ENCODE peak calls at places on chromosomes 12 and 14, in seven cellular contexts. A is epithelial cell of esophagus, V is fibroblast of pulmonary artery, M is psoas muscle, D is fibroblast of the aortic adventitia, X is HFF-Myc, O is breast epithelium. C is an unnamed sample.

GRCh38 chr12:52244615-52244994 is 11.6 kb downstream of the KRT7 start:
- DNase-seq in A (no peak), D (peak; percentile 23), M (no peak), O (no peak), V (no peak), X (no peak), C (no peak)

GRCh38 chr14:55689971-55690871 is 110.2 kb downstream of the KTN1 start:
- DNase-seq in D (no peak), V (no peak), A (no peak), O (no peak), X (no peak), M (no peak), C (no peak)

GRCh38 chr12:103779410-103780092 is 61.5 kb downstream of the NT5DC3 start:
- DNase-seq in D (no peak), X (no peak), M (no peak), O (no peak), A (no peak), V (peak; percentile 28), C (no peak)

GRCh38 chr12:28963554-28963953 is 185.5 kb upstream of the FAR2 start:
- DNase-seq in D (peak; percentile 66), A (peak; percentile 73), V (peak; percentile 66), O (no peak), M (no peak), X (no peak), C (peak; percentile 34)

GRCh38 chr12:6067152-6067916 is 57.1 kb downstream of the VWF start:
- DNase-seq in D (peak; percentile 37), X (no peak), V (peak; percentile 59), O (no peak), A (no peak), M (no peak), C (no peak)

GRCh38 chr12:98618952-98619351 is 25.5 kb downstream of the SLC25A3 start:
- DNase-seq in A (peak; percentile 19), M (no peak), O (no peak), D (peak; percentile 76), X (no peak), V (peak; percentile 84), C (no peak)

GRCh38 chr12:118650586-118650960 is 274.2 kb downstream of the SUDS3 start:
- DNase-seq in X (no peak), O (no peak), D (no peak), M (no peak), A (no peak), V (no peak), C (no peak)

GRCh38 chr14:56055521-56055920 is 62.7 kb upstream of the PELI2 start:
- DNase-seq in M (no peak), O (no peak), V (no peak), A (no peak), D (no peak), X (no peak), C (no peak)

GRCh38 chr12:47753021-47754001 is 5.4 kb downstream of the RAPGEF3 start:
- DNase-seq in O (peak; percentile 85), A (peak; percentile 58), X (no peak), D (no peak), V (no peak), M (peak; percentile 86), C (no peak)

GRCh38 chr12:84508943-84509342 is 403.7 kb downstream of the SLC6A15 start:
- DNase-seq in A (peak; percentile 90), M (no peak), D (no peak), V (no peak), X (no peak), O (no peak), C (no peak)

GRCh38 chr14:40581264-40581663 is 1025.4 kb upstream of the LRFN5 start:
- DNase-seq in D (no peak), M (no peak), V (no peak), A (no peak), O (no peak), X (no peak), C (no peak)

DNA sequence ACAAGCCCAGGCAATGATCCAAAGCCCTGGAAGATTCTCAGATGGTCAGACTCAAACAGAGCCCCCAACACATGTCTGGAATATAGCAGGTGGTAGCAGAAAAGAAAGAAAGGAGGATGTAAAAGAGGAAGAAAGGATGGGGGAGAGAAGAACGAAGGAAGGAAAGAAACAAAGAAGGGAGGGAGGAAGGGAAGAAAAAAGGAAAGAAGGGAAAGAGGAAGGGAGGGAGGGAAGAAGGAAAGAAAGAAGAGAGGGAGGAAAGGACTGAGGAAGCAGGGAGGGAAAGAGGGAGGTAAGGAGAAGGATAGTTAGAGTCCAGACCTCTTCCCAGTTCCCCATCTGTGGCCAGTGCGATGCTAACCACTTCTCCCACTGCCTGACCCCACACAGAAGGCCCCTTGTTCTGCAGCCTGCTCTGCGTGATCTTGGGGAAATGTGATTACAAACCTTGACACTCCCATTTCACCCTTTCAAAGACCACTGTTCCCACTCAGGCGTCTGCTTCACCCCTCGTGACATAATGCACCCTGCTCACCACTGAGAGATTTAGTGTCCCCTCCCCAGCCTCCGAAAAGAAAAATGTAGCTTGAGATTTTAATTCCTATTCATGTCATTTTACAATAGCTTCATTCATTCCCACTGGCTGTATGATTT is 357.9 kb downstream of the BCL11B start:
- DNase-seq in O (no peak), D (no peak), M (no peak), A (no peak), V (no peak), X (no peak), C (no peak)
- TF ChIP-seq CTCF in O (no peak), D (no peak), M (no peak), A (no peak), V (no peak), X (no peak), C (no peak)

DNA sequence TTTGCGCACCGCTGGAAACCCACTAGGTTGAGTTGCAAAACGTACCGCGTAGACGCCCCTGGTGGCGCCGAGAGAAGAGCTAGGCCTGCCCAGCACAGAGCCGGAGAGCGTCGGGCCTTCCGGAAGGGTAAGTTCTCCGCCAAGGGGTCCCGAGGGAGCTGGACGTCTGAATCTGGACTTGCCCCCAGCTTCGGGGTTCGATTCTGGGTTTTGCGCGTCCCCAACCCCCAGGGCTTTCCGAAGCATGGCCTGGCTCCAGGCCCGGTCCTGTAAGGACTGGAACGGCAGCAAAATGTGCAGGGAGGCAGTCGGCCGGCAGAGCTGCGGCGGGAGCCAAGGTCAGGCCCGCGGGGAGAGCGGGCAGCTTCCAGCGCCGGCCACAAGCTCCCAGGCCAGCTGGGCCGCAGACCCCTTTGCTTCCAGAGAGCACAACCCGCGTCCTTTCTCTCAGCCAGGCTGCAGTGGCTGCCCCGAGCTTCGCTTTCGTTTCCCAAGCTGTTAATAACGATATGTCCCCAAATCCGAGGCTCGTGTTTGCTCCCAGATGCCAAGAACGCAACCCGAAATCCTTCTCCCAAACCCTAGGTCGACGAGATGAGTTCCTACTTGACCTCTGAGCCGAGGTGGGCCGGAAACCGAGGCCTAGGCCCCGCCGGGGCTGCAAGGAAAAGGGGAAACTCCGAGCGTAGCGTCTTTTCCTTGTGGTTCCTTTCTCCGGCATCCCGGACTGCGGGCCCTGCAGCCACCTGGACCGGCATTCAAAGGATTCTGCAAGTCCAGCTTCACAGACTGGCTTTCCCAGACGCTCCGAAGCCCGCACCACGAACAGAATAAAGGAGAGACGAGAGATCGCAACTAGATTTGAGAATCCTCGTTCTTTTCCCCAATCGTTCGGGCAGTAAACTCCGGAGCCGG is 3.2 kb upstream of the TBX5 start:
- DNase-seq in X (no peak), D (peak; percentile 7), V (peak; percentile 73), O (no peak), A (no peak), M (peak; percentile 39), C (no peak)
- H3K4me3 ChIP-seq in X (peak overlapping the region; percentile 88), D (peak overlapping the region; percentile 47), V (peak overlapping the region; percentile 65), O (peak overlapping the region; percentile 53), A (peak overlapping the region; percentile 28), M (peak overlapping the region; percentile 56), C (no peak overlapping the region)

GRCh38 chr12:130868412-130868811 is 3.5 kb upstream of the RAN start:
- DNase-seq in M (no peak), O (no peak), D (no peak), A (no peak), V (no peak), X (no peak), C (no peak)

GRCh38 chr12:130859128-130859527 is 12.7 kb upstream of the RAN start:
- DNase-seq in A (peak; percentile 30), M (no peak), V (no peak), O (no peak), D (no peak), X (no peak), C (no peak)

GRCh38 chr12:130860311-130860710 is 11.6 kb upstream of the RAN start:
- DNase-seq in V (no peak), M (no peak), O (no peak), A (no peak), D (no peak), X (no peak), C (no peak)

GRCh38 chr12:130862161-130862560 is 9.7 kb upstream of the RAN start:
- DNase-seq in O (no peak), M (no peak), V (no peak), X (no peak), D (no peak), A (no peak), C (no peak)

GRCh38 chr12:130863298-130863697 is 8.6 kb upstream of the RAN start:
- DNase-seq in V (no peak), O (no peak), X (no peak), M (no peak), A (peak; percentile 48), D (no peak), C (no peak)
- TF ChIP-seq CTCF in V (no peak), O (no peak), X (no peak), M (no peak), A (no peak), D (no peak), C (no peak)

DNA sequence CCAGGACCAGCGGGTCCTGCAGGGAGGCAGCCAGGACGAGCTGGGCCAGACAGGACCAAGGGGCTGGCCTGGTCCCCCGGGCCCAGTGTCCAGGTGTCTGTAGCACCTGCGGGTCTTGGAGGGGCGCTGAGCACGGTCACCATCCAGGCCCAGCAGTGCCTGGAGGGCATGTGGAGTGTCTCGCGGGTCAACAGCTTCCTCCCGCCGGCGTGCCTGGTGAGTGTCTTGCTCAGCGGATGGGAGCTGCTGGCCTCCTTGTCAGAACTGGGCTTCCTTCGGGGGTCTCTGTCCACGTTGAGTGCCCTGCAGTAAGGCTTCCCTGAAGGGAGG is 13.8 kb downstream of the KIF26A start:
- DNase-seq in A (no peak), O (no peak), X (no peak), M (no peak), D (no peak), V (no peak), C (no peak)
- H3K4me3 ChIP-seq in A (no peak overlapping the region), O (no peak overlapping the region), X (no peak overlapping the region), M (no peak overlapping the region), D (no peak overlapping the region), V (no peak overlapping the region), C (no peak overlapping the region)

DNA sequence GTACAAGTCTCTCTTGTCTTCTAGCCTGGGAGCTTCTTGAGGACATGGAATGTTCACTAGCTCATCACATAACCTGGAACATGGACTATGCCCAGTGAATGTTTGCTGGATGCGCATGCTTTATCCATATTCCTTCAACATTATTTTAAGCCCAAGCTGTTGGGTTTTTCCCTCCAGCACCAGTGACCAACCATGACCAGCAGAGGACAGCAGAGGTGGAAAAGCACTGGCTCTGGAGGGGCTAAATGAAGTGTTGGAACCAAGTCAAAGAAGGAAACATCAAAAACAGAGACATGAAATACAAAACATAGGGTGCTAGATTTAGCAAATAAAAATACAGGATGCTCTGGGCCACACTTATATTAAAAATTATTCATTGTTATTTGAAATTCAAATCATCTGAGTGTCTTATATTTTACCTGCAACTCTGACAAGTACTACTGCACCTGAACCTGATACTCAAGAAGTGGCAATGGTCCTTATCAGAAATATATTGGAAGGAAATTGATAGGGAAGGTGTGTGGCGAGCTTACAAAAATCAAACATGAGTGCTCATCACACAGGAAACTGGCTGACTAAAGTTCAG is 23.1 kb upstream of the HELB start:
- DNase-seq in V (peak; percentile 54), A (peak; percentile 25), M (no peak), X (no peak), D (peak; percentile 31), O (no peak), C (peak; percentile 22)
- TF ChIP-seq CTCF in V (peak; percentile 94), A (peak; percentile 79), M (peak; percentile 16), X (peak; percentile 68), D (peak; percentile 79), O (peak; percentile 14), C (peak; percentile 90)